ENCODE peak calls at places on chromosomes 4 and X, in seven cellular contexts. E is left lung, M is IMR-90, R is right atrium auricular region, L is esophagus muscularis mucosa, B is BE2C, A is tibial nerve. H is an unnamed sample.

GRCh38 chr4:163400911-163401310 is 57.2 kb downstream of the NPY5R start:
- DNase-seq in M (no peak), L (no peak), E (no peak), A (no peak), R (no peak), B (no peak), H (no peak)

GRCh38 chr4:152961752-152962117 is 25.6 kb downstream of the FHDC1 start:
- DNase-seq in E (no peak), B (no peak), R (no peak), A (no peak), M (peak; percentile 39), L (no peak), H (peak; percentile 74)

GRCh38 chrX:41121766-41122165 is 36.5 kb downstream of the USP9X start:
- DNase-seq in B (no peak), A (no peak), L (no peak), R (no peak), E (no peak), M (no peak), H (no peak)

GRCh38 chr4:124736526-124736925 is 24.0 kb upstream of the ANKRD50 start:
- DNase-seq in R (no peak), A (no peak), E (no peak), B (no peak), L (no peak), M (no peak), H (no peak)

GRCh38 chr4:16860506-16860905 is 37.9 kb downstream of the LDB2 start:
- DNase-seq in E (no peak), B (no peak), A (no peak), R (no peak), M (peak; percentile 98), L (no peak), H (peak; percentile 94)

GRCh38 chr4:157115613-157116340 is 39.8 kb downstream of the GLRB start:
- DNase-seq in B (no peak), R (no peak), M (peak; percentile 77), A (no peak), E (no peak), L (no peak), H (peak; percentile 80)

GRCh38 chrX:43718956-43719355 is 62.9 kb downstream of the MAOA start:
- DNase-seq in L (no peak), B (no peak), A (no peak), R (no peak), M (no peak), E (no peak), H (no peak)

GRCh38 chr4:146647615-146648383 is 9.1 kb downstream of the POU4F2 start:
- DNase-seq in B (no peak), M (no peak), L (no peak), R (no peak), E (no peak), A (no peak), H (no peak)

GRCh38 chrX:50691820-50692219 is 122.2 kb downstream of the SHROOM4 start:
- DNase-seq in L (no peak), R (no peak), B (peak; percentile 18), M (peak; percentile 48), E (no peak), A (peak; percentile 15), H (peak; percentile 53)

GRCh38 chr4:125750399-125750798 is 435.6 kb downstream of the FAT4 start:
- DNase-seq in M (peak; percentile 11), E (no peak), A (no peak), B (no peak), R (no peak), L (no peak), H (no peak)

GRCh38 chrX:109889289-109890006 is 113.5 kb upstream of the TMEM164 start:
- DNase-seq in E (no peak), R (no peak), L (no peak), B (no peak), A (no peak), M (peak; percentile 27), H (peak; percentile 42)

GRCh38 chr4:18980516-18981233 is 959.1 kb upstream of the LCORL start:
- DNase-seq in R (no peak), M (no peak), L (no peak), E (no peak), A (no peak), B (no peak), H (no peak)

GRCh38 chrX:111181883-111182400 is 86.0 kb downstream of the PAK3 start:
- DNase-seq in R (no peak), B (no peak), M (no peak), L (no peak), A (no peak), E (no peak), H (no peak)

GRCh38 chr4:183288955-183289354 is 31.1 kb downstream of the CLDN22 start:
- DNase-seq in A (no peak), R (no peak), B (no peak), M (no peak), L (no peak), E (no peak), H (no peak)

GRCh38 chr4:8135666-8136065 is 22.9 kb downstream of the ABLIM2 start:
- DNase-seq in L (no peak), M (no peak), R (no peak), B (no peak), A (no peak), E (no peak), H (no peak)

GRCh38 chrX:100208076-100208475 is 202.0 kb downstream of the PCDH19 start:
- DNase-seq in A (no peak), B (no peak), L (no peak), R (no peak), E (no peak), M (no peak), H (no peak)

GRCh38 chr4:17094811-17095210 is 196.4 kb upstream of the LDB2 start:
- DNase-seq in B (no peak), R (no peak), E (no peak), A (no peak), M (peak; percentile 26), L (peak; percentile 37), H (peak; percentile 67)

GRCh38 chr4:112109455-112110425 is 35.5 kb upstream of the FAM241A start:
- DNase-seq in E (no peak), R (no peak), A (no peak), B (no peak), L (no peak), M (peak; percentile 44), H (peak; percentile 81)

GRCh38 chrX:109818921-109819320 is 85.9 kb upstream of the ACSL4 start:
- DNase-seq in R (no peak), A (no peak), L (no peak), E (no peak), B (no peak), M (no peak), H (no peak)

GRCh38 chrX:40845331-40845911 is 110.1 kb upstream of the MED14 start:
- DNase-seq in R (no peak), L (no peak), E (no peak), A (no peak), M (peak; percentile 95), B (no peak), H (peak; percentile 93)

GRCh38 chr4:24105183-24106039 is 215.6 kb upstream of the PPARGC1A start:
- DNase-seq in M (peak; percentile 99), R (peak; percentile 60), E (no peak), L (no peak), B (no peak), A (no peak), H (peak; percentile 92)

DNA sequence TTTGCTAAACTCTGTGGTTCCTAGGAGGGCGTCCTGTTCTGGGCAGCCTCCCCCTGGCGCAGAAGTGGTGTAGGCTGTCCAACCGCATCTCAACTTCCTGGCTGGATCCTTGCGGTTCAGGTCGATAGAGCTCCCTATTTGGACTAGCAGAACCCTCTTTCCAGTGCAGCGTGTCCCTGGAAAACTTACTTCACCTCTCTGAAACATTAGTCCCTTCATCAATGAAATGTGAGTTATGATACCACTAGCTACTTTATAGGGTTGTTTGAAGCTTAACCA is 1.1 kb downstream of the STK32B start:
- DNase-seq in A (no peak), L (no peak), B (no peak), M (no peak), R (no peak), E (no peak), H (no peak)
- H3K4me3 ChIP-seq in A (peak overlapping the region; percentile 68), L (peak overlapping the region; percentile 65), B (no peak overlapping the region), M (peak overlapping the region; percentile 53), R (peak overlapping the region; percentile 54), E (no peak overlapping the region), H (peak overlapping the region; percentile 69)

GRCh38 chr4:34633216-34633615 is 1611.1 kb downstream of the ARAP2 start:
- DNase-seq in A (no peak), M (no peak), R (no peak), B (no peak), L (no peak), E (no peak), H (no peak)

DNA sequence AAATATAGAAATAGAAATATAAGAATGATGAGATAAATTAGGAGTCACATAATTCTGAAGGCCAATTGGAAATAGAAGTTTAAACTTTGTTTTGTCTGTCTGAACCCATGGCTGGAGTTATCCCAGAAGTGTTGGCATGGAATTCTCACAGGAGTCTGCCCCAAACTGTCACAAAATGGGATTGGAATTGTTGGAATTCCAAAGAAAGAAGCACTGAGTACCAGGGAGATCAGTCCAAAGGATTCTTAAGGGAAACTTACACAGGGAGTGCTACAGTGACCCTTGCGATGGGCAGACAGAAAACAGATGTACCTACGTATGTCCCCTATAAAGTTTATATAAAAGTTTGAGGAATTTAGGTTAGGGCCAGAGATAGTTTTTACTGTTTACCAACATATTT is 1607.7 kb downstream of the ARAP2 start:
- DNase-seq in L (no peak), E (no peak), B (no peak), A (no peak), R (no peak), M (no peak), H (no peak)
- TF ChIP-seq CTCF in L (no peak), E (no peak), B (no peak), A (no peak), R (no peak), M (no peak), H (no peak)

DNA sequence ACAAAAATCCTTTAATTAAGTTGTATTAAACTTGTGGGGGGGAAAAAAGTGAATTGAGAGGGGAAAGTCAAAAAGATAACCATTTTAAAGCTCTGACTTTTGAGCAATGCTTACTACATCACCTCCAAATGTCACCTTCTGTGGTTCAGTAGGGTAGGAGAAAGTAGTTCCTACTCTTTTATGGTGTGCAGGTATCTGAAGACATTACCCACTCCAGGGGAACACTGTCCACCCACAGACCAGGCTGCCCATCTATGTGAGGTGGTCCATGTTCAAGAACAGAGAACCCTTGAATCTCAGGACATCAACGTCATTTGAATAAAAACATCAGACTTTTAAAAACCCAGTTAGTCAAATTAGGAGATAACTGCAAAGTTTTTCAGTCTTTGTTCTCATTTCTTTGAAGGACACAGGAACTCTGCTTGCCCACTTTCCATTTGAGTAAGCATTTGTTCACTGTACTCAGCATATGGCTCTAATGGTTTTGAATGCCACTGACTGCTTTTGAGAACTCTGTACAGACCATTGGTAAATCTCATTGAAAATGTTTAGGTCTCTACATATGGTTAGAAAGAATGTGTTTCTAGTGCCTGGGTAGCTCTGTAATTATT is 18.4 kb downstream of the NMU start:
- DNase-seq in R (no peak), B (no peak), A (no peak), M (no peak), L (no peak), E (no peak), H (no peak)
- H3K4me3 ChIP-seq in R (no peak overlapping the region), B (no peak overlapping the region), A (no peak overlapping the region), M (no peak overlapping the region), L (no peak overlapping the region), E (no peak overlapping the region), H (no peak overlapping the region)

DNA sequence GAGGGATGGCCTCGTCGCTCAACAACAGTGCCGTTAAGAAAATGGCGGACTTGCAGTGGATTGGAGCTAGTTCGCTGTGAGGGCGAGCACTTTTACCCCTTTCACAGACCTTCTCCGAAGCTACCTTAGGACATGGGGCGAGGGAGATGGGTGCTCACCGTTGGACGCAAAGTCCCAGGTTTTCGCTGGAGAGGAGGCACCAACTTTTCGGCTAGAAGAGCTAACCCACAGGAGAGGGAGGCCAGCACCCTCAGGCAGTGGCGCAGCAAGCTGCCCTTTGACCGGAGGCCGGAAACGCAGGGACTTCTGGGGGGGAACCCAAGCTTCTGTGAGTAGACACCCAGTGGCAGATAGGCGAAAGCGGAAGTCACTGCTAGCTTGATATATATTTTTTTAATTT is 93.1 kb upstream of the IL13RA1 start:
- DNase-seq in L (no peak), E (no peak), B (no peak), M (no peak), A (no peak), R (no peak), H (no peak)
- TF ChIP-seq CTCF in L (no peak), E (no peak), B (no peak), M (no peak), A (no peak), R (no peak), H (no peak)